ENCODE peak calls at places on chromosomes 4 and X, in four cellular contexts. D is aorta; P is CD4-positive, alpha-beta T cell; Z is RWPE1. J is an unnamed sample.

GRCh38 chr4:89276296-89276695 is 31.3 kb downstream of the GPRIN3 start:
- DNase-seq in D (no peak), P (no peak), Z (no peak), J (no peak)

GRCh38 chrX:110462957-110463356 is 104.3 kb downstream of the RTL9 start:
- DNase-seq in D (no peak), P (no peak), Z (peak; percentile 7), J (no peak)

GRCh38 chr4:82733636-82734035 is 65.0 kb downstream of the SCD5 start:
- DNase-seq in D (no peak), P (no peak), Z (no peak), J (no peak)

GRCh38 chrX:31508338-31508737 is 436.5 kb upstream of the FTHL17 start:
- DNase-seq in D (no peak), P (no peak), Z (no peak), J (no peak)

GRCh38 chr4:184968784-184969201 is 49.5 kb upstream of the HELT start:
- DNase-seq in D (peak; percentile 58), P (no peak), Z (peak; percentile 62), J (no peak)

GRCh38 chrX:150299579-150299978 is 63.5 kb upstream of the MAMLD1 start:
- DNase-seq in D (no peak), P (no peak), Z (no peak), J (no peak)

GRCh38 chr4:42391981-42392380 is 5.3 kb upstream of the SHISA3 start:
- DNase-seq in D (no peak), P (no peak), Z (no peak), J (no peak)

GRCh38 chrX:69150294-69150960 is 14.8 kb downstream of the PJA1 start:
- DNase-seq in D (no peak), P (no peak), Z (peak; percentile 77), J (no peak)

GRCh38 chr4:99868126-99868596 is 26.1 kb downstream of the LAMTOR3 start:
- DNase-seq in D (no peak), P (no peak), Z (no peak), J (no peak)

GRCh38 chr4:1249731-1250526 is 999 bp upstream of the CTBP1 start:
- DNase-seq in D (peak; percentile 83), P (peak; percentile 65), Z (no peak), J (peak; percentile 59)

GRCh38 chrX:40172980-40173661 is 75.4 kb upstream of the BCOR start:
- DNase-seq in D (no peak), P (no peak), Z (no peak), J (no peak)

GRCh38 chrX:47621851-47622250 is 2.2 kb upstream of the SYN1 start:
- DNase-seq in D (no peak), P (no peak), Z (no peak), J (no peak)

GRCh38 chr4:1477045-1477905 is 71.0 kb upstream of the NKX1-1 start:
- DNase-seq in D (peak; percentile 69), P (no peak), Z (no peak), J (peak; percentile 19)

GRCh38 chr4:90449626-90450025 is 322.4 kb downstream of the CCSER1 start:
- DNase-seq in D (no peak), P (no peak), Z (no peak), J (no peak)

GRCh38 chr4:52780627-52781354 is 29.6 kb upstream of the ERVMER34-1 start:
- DNase-seq in D (no peak), P (no peak), Z (peak; percentile 13), J (no peak)

GRCh38 chr4:7659429-7660175 is 224.9 kb upstream of the PSAPL1 start:
- DNase-seq in D (no peak), P (no peak), Z (no peak), J (no peak)
- H3K27ac ChIP-seq in D (no peak overlapping the region), P (no peak overlapping the region), Z (peak overlapping the region; percentile 11), J (no peak overlapping the region)

GRCh38 chr4:37867102-37867501 is 23.8 kb upstream of the TBC1D1 start:
- DNase-seq in D (no peak), P (no peak), Z (no peak), J (no peak)

GRCh38 chr4:37864786-37865185 is 26.1 kb upstream of the TBC1D1 start:
- DNase-seq in D (no peak), P (no peak), Z (no peak), J (no peak)

DNA sequence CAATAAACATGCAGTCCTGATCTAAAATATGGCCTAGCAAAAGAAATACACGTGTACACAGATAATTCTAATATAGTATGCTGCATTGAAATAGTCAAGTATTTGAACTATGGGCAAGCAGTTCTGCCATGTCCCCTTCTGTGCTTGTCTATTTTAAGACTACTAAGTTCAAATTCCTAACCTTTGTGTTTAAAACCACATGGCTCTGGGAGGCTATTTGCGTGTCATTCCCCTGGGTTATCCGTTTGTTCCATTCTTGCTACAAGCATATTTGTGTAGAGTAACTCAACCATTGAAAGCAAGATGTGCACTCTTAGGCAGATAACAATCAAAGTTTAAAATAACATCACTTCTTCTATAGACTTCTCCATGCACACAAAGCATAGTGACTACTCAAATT is 25.4 kb upstream of the TBC1D1 start:
- DNase-seq in D (no peak), P (no peak), Z (no peak), J (no peak)
- H3K27ac ChIP-seq in D (no peak overlapping the region), P (no peak overlapping the region), Z (no peak overlapping the region), J (no peak overlapping the region)

DNA sequence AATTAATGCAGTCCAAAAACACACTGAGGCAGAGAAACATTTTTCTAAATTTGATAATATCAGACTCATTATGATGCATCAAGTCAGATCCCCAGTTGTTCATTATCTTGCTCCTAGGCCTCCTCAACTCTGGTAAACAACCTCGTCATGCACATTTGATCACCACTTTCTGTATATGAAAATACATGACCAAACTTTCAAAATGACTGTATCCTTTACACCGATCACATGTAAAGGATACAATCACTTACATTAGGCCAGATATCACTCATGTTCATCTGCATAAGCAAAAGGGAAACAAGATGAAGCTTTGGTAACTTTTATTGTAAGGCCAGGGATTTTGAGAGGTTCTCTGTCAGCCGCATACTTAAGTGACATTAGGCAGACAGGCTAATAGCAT is 99.4 kb upstream of the IL1RAPL1 start:
- DNase-seq in D (no peak), P (no peak), Z (no peak), J (no peak)
- H3K27ac ChIP-seq in D (no peak overlapping the region), P (no peak overlapping the region), Z (no peak overlapping the region), J (no peak overlapping the region)

GRCh38 chrX:23785564-23785963 is 2.6 kb downstream of the SAT1 start:
- DNase-seq in D (no peak), P (no peak), Z (no peak), J (no peak)
- H3K27ac ChIP-seq in D (no peak overlapping the region), P (no peak overlapping the region), Z (no peak overlapping the region), J (no peak overlapping the region)

J was measured in CD8-positive, alpha-beta T cell.